ENCODE peak calls at places on chromosomes 13 and 19, in six cellular contexts. One of them, this sample, is unnamed. For H3K27me3 and H3K36me3, the result is how much of the 10 kb centered on the place peaks cover.

GRCh38 chr19:6273701-6274601 is 5.8 kb downstream of the MLLT1 start:
- DNase-seq in endodermal cell: no peak
- DNase-seq in Peyer's patch: peak
- DNase-seq in naive thymus-derived CD4-positive, alpha-beta T cell: no peak
- DNase-seq in lung: peak
- DNase-seq in breast epithelium: peak
- DNase-seq in this sample: peak

GRCh38 chr19:17307876-17308377 is 1.4 kb upstream of the DDA1 start:
- DNase-seq in lung: no peak
- DNase-seq in Peyer's patch: no peak
- DNase-seq in breast epithelium: no peak
- DNase-seq in endodermal cell: no peak
- DNase-seq in naive thymus-derived CD4-positive, alpha-beta T cell: no peak
- DNase-seq in this sample: no peak

GRCh38 chr19:9171393-9171991 is 7.3 kb upstream of the OR7D2 start:
- DNase-seq in lung: no peak
- DNase-seq in naive thymus-derived CD4-positive, alpha-beta T cell: no peak
- DNase-seq in Peyer's patch: no peak
- DNase-seq in endodermal cell: no peak
- DNase-seq in breast epithelium: no peak
- DNase-seq in this sample: no peak

GRCh38 chr19:13537454-13537853 is 31.2 kb upstream of the CACNA1A start:
- DNase-seq in breast epithelium: no peak
- DNase-seq in naive thymus-derived CD4-positive, alpha-beta T cell: no peak
- DNase-seq in lung: no peak
- DNase-seq in endodermal cell: peak
- DNase-seq in Peyer's patch: no peak
- DNase-seq in this sample: no peak

GRCh38 chr13:111491659-111492058 is 171.2 kb downstream of the TEX29 start:
- DNase-seq in naive thymus-derived CD4-positive, alpha-beta T cell: no peak
- DNase-seq in endodermal cell: no peak
- DNase-seq in lung: no peak
- DNase-seq in breast epithelium: peak
- DNase-seq in Peyer's patch: no peak
- DNase-seq in this sample: no peak

GRCh38 chr13:50129923-50130685 is 114.9 kb downstream of the KCNRG start:
- DNase-seq in naive thymus-derived CD4-positive, alpha-beta T cell: peak
- DNase-seq in breast epithelium: no peak
- DNase-seq in endodermal cell: peak
- DNase-seq in lung: no peak
- DNase-seq in Peyer's patch: peak
- DNase-seq in this sample: peak

GRCh38 chr19:45311640-45312039 is 11.0 kb downstream of the CKM start:
- DNase-seq in lung: no peak
- DNase-seq in Peyer's patch: no peak
- DNase-seq in breast epithelium: no peak
- DNase-seq in naive thymus-derived CD4-positive, alpha-beta T cell: no peak
- DNase-seq in endodermal cell: peak
- DNase-seq in this sample: no peak

GRCh38 chr13:93262729-93263128 is 36.1 kb downstream of the GPC6 start:
- DNase-seq in endodermal cell: no peak
- DNase-seq in breast epithelium: no peak
- DNase-seq in lung: no peak
- DNase-seq in Peyer's patch: no peak
- DNase-seq in naive thymus-derived CD4-positive, alpha-beta T cell: no peak
- DNase-seq in this sample: no peak

GRCh38 chr13:89457977-89458376 is 1786.8 kb downstream of the SLITRK5 start:
- DNase-seq in breast epithelium: no peak
- DNase-seq in lung: no peak
- DNase-seq in naive thymus-derived CD4-positive, alpha-beta T cell: no peak
- DNase-seq in Peyer's patch: no peak
- DNase-seq in endodermal cell: no peak
- DNase-seq in this sample: no peak

GRCh38 chr13:34749046-34749445 is 193.0 kb upstream of the NBEA start:
- DNase-seq in breast epithelium: no peak
- DNase-seq in endodermal cell: no peak
- DNase-seq in naive thymus-derived CD4-positive, alpha-beta T cell: no peak
- DNase-seq in lung: no peak
- DNase-seq in Peyer's patch: no peak
- DNase-seq in this sample: no peak

GRCh38 chr13:43725460-43725859 is 61.3 kb downstream of the ENOX1 start:
- DNase-seq in naive thymus-derived CD4-positive, alpha-beta T cell: no peak
- DNase-seq in Peyer's patch: no peak
- DNase-seq in breast epithelium: no peak
- DNase-seq in lung: no peak
- DNase-seq in endodermal cell: no peak
- DNase-seq in this sample: no peak

GRCh38 chr13:22451345-22451744 is 729.4 kb upstream of the SGCG start:
- DNase-seq in endodermal cell: no peak
- DNase-seq in breast epithelium: no peak
- DNase-seq in lung: no peak
- DNase-seq in naive thymus-derived CD4-positive, alpha-beta T cell: no peak
- DNase-seq in Peyer's patch: no peak
- DNase-seq in this sample: no peak

GRCh38 chr13:46010148-46010547 is 42.4 kb downstream of the ZC3H13 start:
- DNase-seq in lung: no peak
- DNase-seq in naive thymus-derived CD4-positive, alpha-beta T cell: peak
- DNase-seq in breast epithelium: no peak
- DNase-seq in Peyer's patch: no peak
- DNase-seq in endodermal cell: peak
- DNase-seq in this sample: peak

GRCh38 chr13:29498426-29499040 is 97.0 kb downstream of the SLC7A1 start:
- DNase-seq in lung: no peak
- DNase-seq in naive thymus-derived CD4-positive, alpha-beta T cell: no peak
- DNase-seq in breast epithelium: no peak
- DNase-seq in endodermal cell: no peak
- DNase-seq in Peyer's patch: no peak
- DNase-seq in this sample: no peak

GRCh38 chr13:29494520-29494919 is 101.0 kb downstream of the SLC7A1 start:
- DNase-seq in naive thymus-derived CD4-positive, alpha-beta T cell: no peak
- DNase-seq in Peyer's patch: peak
- DNase-seq in lung: no peak
- DNase-seq in endodermal cell: no peak
- DNase-seq in breast epithelium: no peak
- DNase-seq in this sample: no peak

GRCh38 chr13:29499766-29500165 is 95.7 kb downstream of the SLC7A1 start:
- DNase-seq in lung: no peak
- DNase-seq in breast epithelium: no peak
- DNase-seq in endodermal cell: no peak
- DNase-seq in naive thymus-derived CD4-positive, alpha-beta T cell: no peak
- DNase-seq in Peyer's patch: no peak
- DNase-seq in this sample: no peak

GRCh38 chr13:29496241-29496712 is 99.2 kb downstream of the SLC7A1 start:
- DNase-seq in breast epithelium: no peak
- DNase-seq in endodermal cell: peak
- DNase-seq in Peyer's patch: peak
- DNase-seq in naive thymus-derived CD4-positive, alpha-beta T cell: no peak
- DNase-seq in lung: no peak
- DNase-seq in this sample: no peak

DNA sequence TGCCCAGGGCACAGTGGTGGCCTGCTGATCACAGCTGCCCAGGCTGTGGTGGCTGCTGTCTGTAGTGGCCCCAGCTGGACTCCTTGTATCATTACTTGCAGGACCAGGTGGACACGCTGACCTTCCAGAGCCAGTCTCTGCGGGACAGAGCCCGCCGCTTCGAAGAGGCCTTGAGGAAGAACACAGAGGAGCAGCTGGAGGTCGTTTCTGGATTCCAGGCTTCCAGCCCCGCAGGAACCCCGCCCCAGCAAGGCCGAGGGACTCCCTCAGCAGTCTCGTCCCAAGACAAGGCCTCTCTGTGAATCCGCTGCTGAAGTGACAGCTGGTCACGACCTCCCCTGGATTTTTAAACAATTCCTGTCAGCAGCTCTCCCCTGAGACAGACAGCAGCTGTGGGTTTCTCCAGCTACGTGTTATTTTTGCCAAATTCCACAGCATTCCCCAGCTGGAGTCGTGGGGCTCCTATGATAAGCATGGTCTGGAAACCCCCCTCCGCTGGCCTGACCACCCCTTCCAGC is 98.3 kb downstream of the SLC7A1 start:
- DNase-seq in endodermal cell: peak
- DNase-seq in Peyer's patch: no peak
- DNase-seq in lung: no peak
- DNase-seq in breast epithelium: no peak
- DNase-seq in naive thymus-derived CD4-positive, alpha-beta T cell: no peak
- DNase-seq in this sample: peak
- H3K27me3 ChIP-seq in endodermal cell: under half
- H3K27me3 ChIP-seq in Peyer's patch: under half
- H3K27me3 ChIP-seq in lung: under half
- H3K27me3 ChIP-seq in breast epithelium: under half
- H3K27me3 ChIP-seq in naive thymus-derived CD4-positive, alpha-beta T cell: under half
- H3K27me3 ChIP-seq in this sample: under half

DNA sequence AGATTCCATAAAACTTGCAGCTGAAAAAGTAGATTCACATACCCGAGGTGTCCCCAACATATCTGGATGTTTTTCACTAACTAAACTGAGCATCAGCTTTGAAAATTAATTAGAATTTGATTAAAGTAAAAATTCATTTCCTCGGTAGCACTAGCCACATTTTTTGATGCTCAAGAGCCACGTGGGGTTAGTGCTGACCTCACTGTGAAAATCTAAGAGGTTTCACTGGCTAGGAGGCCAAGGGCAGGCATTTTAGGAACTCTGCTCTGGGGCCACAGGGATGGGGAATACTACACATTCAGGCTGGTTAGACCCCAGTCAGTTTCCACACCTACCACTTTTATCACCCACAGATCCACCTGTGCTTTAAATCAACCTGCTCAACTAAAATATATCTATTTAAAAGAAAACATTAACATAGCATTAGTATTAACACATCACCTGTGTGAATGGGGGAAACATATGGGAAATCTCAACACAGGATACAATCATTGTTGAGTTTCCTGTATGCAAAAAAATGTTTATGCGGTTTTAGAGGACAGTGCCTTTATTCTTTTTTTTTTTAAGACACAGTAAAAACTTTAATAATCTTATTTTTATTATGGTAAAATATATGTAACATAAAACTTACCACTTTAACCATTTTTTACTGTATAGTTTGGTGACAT is 45.5 kb downstream of the BRD4 start:
- DNase-seq in breast epithelium: no peak
- DNase-seq in naive thymus-derived CD4-positive, alpha-beta T cell: no peak
- DNase-seq in Peyer's patch: no peak
- DNase-seq in endodermal cell: no peak
- DNase-seq in lung: no peak
- DNase-seq in this sample: no peak
- H3K4me3 ChIP-seq in breast epithelium: no peak
- H3K4me3 ChIP-seq in naive thymus-derived CD4-positive, alpha-beta T cell: no peak
- H3K4me3 ChIP-seq in Peyer's patch: no peak
- H3K4me3 ChIP-seq in endodermal cell: no peak
- H3K4me3 ChIP-seq in lung: no peak
- H3K4me3 ChIP-seq in this sample: no peak

GRCh38 chr19:2230807-2231533 is 5.2 kb downstream of the PLEKHJ1 start:
- DNase-seq in Peyer's patch: no peak
- DNase-seq in naive thymus-derived CD4-positive, alpha-beta T cell: no peak
- DNase-seq in endodermal cell: no peak
- DNase-seq in breast epithelium: no peak
- DNase-seq in lung: no peak
- DNase-seq in this sample: no peak

GRCh38 chr19:2227415-2228156 is 8.5 kb downstream of the PLEKHJ1 start:
- DNase-seq in breast epithelium: no peak
- DNase-seq in naive thymus-derived CD4-positive, alpha-beta T cell: no peak
- DNase-seq in Peyer's patch: peak
- DNase-seq in endodermal cell: no peak
- DNase-seq in lung: no peak
- DNase-seq in this sample: peak

GRCh38 chr19:2230029-2230531 is 6.0 kb downstream of the PLEKHJ1 start:
- DNase-seq in lung: no peak
- DNase-seq in endodermal cell: no peak
- DNase-seq in breast epithelium: no peak
- DNase-seq in naive thymus-derived CD4-positive, alpha-beta T cell: no peak
- DNase-seq in Peyer's patch: no peak
- DNase-seq in this sample: peak

GRCh38 chr19:2228157-2229030 is 7.7 kb downstream of the PLEKHJ1 start:
- DNase-seq in Peyer's patch: peak
- DNase-seq in lung: no peak
- DNase-seq in breast epithelium: no peak
- DNase-seq in naive thymus-derived CD4-positive, alpha-beta T cell: no peak
- DNase-seq in endodermal cell: no peak
- DNase-seq in this sample: no peak

DNA sequence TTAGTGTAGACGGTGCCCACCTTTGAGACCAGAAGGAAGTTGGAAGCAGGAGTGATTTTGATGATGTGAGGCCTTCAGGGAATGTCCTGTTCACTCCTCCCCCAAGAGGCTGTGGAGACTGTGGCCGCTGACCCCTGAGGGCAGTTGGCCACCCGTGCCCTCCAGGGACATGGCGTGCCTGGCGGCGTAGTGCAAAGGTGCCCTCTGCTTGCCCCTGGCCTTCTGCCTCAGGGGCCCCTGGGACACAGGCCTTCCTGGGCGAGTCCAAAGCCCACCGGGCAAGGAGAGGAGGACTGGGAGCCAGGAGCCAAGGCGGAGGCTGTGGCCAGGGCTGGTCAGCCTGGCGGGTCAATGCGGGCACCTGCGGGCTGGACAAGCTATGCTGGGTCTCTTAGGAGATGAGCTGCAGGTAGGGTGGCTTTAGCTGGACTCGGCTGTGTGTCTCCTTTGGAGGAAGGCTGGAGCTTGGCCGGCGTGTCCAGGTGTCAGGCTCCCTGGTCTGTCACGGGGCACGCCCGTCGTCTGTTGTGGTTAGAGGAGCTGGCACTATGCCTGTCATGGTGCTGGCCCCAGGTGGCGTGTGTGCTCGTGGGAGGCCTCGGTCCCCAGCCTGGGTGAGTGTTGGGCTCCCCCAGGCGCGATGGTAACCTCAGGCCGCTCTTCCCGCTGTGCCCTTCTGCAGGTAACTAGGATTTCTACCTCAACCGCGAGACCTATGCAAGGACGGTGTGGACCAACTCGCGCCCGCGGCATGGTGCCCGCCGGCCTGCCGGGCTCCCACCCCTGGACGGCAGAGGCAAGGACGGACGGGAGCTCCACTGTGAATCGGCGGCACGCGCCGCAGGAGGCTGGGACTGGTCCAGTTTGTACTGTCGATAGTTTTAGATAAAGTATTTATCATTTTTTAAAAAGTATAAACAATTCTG is 6.8 kb downstream of the PLEKHJ1 start:
- DNase-seq in naive thymus-derived CD4-positive, alpha-beta T cell: no peak
- DNase-seq in endodermal cell: no peak
- DNase-seq in Peyer's patch: no peak
- DNase-seq in breast epithelium: no peak
- DNase-seq in lung: no peak
- DNase-seq in this sample: peak
- H3K36me3 ChIP-seq in naive thymus-derived CD4-positive, alpha-beta T cell: under half
- H3K36me3 ChIP-seq in endodermal cell: under half
- H3K36me3 ChIP-seq in Peyer's patch: under half
- H3K36me3 ChIP-seq in breast epithelium: under half
- H3K36me3 ChIP-seq in lung: half or more
- H3K36me3 ChIP-seq in this sample: under half

GRCh38 chr19:3272952-3273351 is 48.5 kb downstream of the CELF5 start:
- DNase-seq in Peyer's patch: no peak
- DNase-seq in naive thymus-derived CD4-positive, alpha-beta T cell: no peak
- DNase-seq in endodermal cell: no peak
- DNase-seq in breast epithelium: no peak
- DNase-seq in lung: no peak
- DNase-seq in this sample: no peak
- H3K27me3 ChIP-seq in Peyer's patch: under half
- H3K27me3 ChIP-seq in naive thymus-derived CD4-positive, alpha-beta T cell: under half
- H3K27me3 ChIP-seq in endodermal cell: under half
- H3K27me3 ChIP-seq in breast epithelium: under half
- H3K27me3 ChIP-seq in lung: under half
- H3K27me3 ChIP-seq in this sample: under half

GRCh38 chr19:2702170-2703076 is at the start of gene GNG7:
- DNase-seq in endodermal cell: peak
- DNase-seq in breast epithelium: peak
- DNase-seq in lung: peak
- DNase-seq in Peyer's patch: peak
- DNase-seq in naive thymus-derived CD4-positive, alpha-beta T cell: peak
- DNase-seq in this sample: peak
- H3K4me3 ChIP-seq in endodermal cell: peak
- H3K4me3 ChIP-seq in breast epithelium: peak
- H3K4me3 ChIP-seq in lung: peak
- H3K4me3 ChIP-seq in Peyer's patch: peak
- H3K4me3 ChIP-seq in naive thymus-derived CD4-positive, alpha-beta T cell: peak
- H3K4me3 ChIP-seq in this sample: peak